ENCODE peak calls at places on chromosomes 6 and 20, in six cellular contexts. One of them, this sample, is unnamed.

GRCh38 chr6:138944412-138944811 is 43.6 kb downstream of the REPS1 start:
- DNase-seq in fibroblast of mammary gland: peak
- DNase-seq in NCI-H748 treated with DMSO at 0.1 percent for 48 hours: no peak
- DNase-seq in T-cell: no peak
- DNase-seq in tibial artery: no peak
- DNase-seq in foreskin fibroblast: peak
- DNase-seq in this sample: no peak

GRCh38 chr6:111605100-111605748 is 454 bp downstream of the TRAF3IP2 start:
- DNase-seq in fibroblast of mammary gland: peak
- DNase-seq in NCI-H748 treated with DMSO at 0.1 percent for 48 hours: no peak
- DNase-seq in T-cell: peak
- DNase-seq in tibial artery: peak
- DNase-seq in foreskin fibroblast: peak
- DNase-seq in this sample: no peak

GRCh38 chr6:148521586-148521985 is 178.9 kb downstream of the SASH1 start:
- DNase-seq in fibroblast of mammary gland: peak
- DNase-seq in NCI-H748 treated with DMSO at 0.1 percent for 48 hours: no peak
- DNase-seq in T-cell: no peak
- DNase-seq in tibial artery: no peak
- DNase-seq in foreskin fibroblast: no peak
- DNase-seq in this sample: no peak

GRCh38 chr6:112443118-112443641 is 96.0 kb downstream of the RFPL4B start:
- DNase-seq in fibroblast of mammary gland: peak
- DNase-seq in NCI-H748 treated with DMSO at 0.1 percent for 48 hours: no peak
- DNase-seq in T-cell: no peak
- DNase-seq in tibial artery: no peak
- DNase-seq in foreskin fibroblast: peak
- DNase-seq in this sample: peak

GRCh38 chr6:55974688-55975087 is 99.3 kb upstream of the BMP5 start:
- DNase-seq in fibroblast of mammary gland: no peak
- DNase-seq in NCI-H748 treated with DMSO at 0.1 percent for 48 hours: no peak
- DNase-seq in T-cell: no peak
- DNase-seq in tibial artery: no peak
- DNase-seq in foreskin fibroblast: no peak
- DNase-seq in this sample: no peak

GRCh38 chr6:35319346-35320030 is 21.9 kb downstream of the DEF6 start:
- DNase-seq in fibroblast of mammary gland: no peak
- DNase-seq in NCI-H748 treated with DMSO at 0.1 percent for 48 hours: no peak
- DNase-seq in T-cell: no peak
- DNase-seq in tibial artery: no peak
- DNase-seq in foreskin fibroblast: no peak
- DNase-seq in this sample: no peak

GRCh38 chr20:9689041-9689440 is 149.8 kb downstream of the PAK5 start:
- DNase-seq in fibroblast of mammary gland: no peak
- DNase-seq in NCI-H748 treated with DMSO at 0.1 percent for 48 hours: peak
- DNase-seq in T-cell: no peak
- DNase-seq in tibial artery: no peak
- DNase-seq in foreskin fibroblast: no peak
- DNase-seq in this sample: no peak

GRCh38 chr20:10250902-10251301 is 32.3 kb downstream of the SNAP25 start:
- DNase-seq in fibroblast of mammary gland: no peak
- DNase-seq in NCI-H748 treated with DMSO at 0.1 percent for 48 hours: peak
- DNase-seq in T-cell: no peak
- DNase-seq in tibial artery: no peak
- DNase-seq in foreskin fibroblast: no peak
- DNase-seq in this sample: no peak

GRCh38 chr6:10719386-10720228 is 3.3 kb upstream of the TMEM14C start:
- DNase-seq in fibroblast of mammary gland: peak
- DNase-seq in NCI-H748 treated with DMSO at 0.1 percent for 48 hours: peak
- DNase-seq in T-cell: peak
- DNase-seq in tibial artery: no peak
- DNase-seq in foreskin fibroblast: no peak
- DNase-seq in this sample: peak

GRCh38 chr6:87322304-87323212 is at the start of gene SMIM8:
- DNase-seq in fibroblast of mammary gland: peak
- DNase-seq in NCI-H748 treated with DMSO at 0.1 percent for 48 hours: peak
- DNase-seq in T-cell: peak
- DNase-seq in tibial artery: peak
- DNase-seq in foreskin fibroblast: peak
- DNase-seq in this sample: peak

GRCh38 chr6:138576303-138576702 is 77.0 kb upstream of the NHSL1 start:
- DNase-seq in fibroblast of mammary gland: no peak
- DNase-seq in NCI-H748 treated with DMSO at 0.1 percent for 48 hours: peak
- DNase-seq in T-cell: no peak
- DNase-seq in tibial artery: no peak
- DNase-seq in foreskin fibroblast: no peak
- DNase-seq in this sample: no peak

GRCh38 chr6:111030008-111031006 is 48.5 kb downstream of the RPF2 start:
- DNase-seq in fibroblast of mammary gland: peak
- DNase-seq in NCI-H748 treated with DMSO at 0.1 percent for 48 hours: no peak
- DNase-seq in T-cell: no peak
- DNase-seq in tibial artery: no peak
- DNase-seq in foreskin fibroblast: peak
- DNase-seq in this sample: peak

GRCh38 chr20:5652626-5653573 is 97.3 kb upstream of the SHLD1 start:
- DNase-seq in fibroblast of mammary gland: peak
- DNase-seq in NCI-H748 treated with DMSO at 0.1 percent for 48 hours: no peak
- DNase-seq in T-cell: no peak
- DNase-seq in tibial artery: peak
- DNase-seq in foreskin fibroblast: peak
- DNase-seq in this sample: no peak

GRCh38 chr6:157090736-157091135 is 232.6 kb downstream of the TMEM242 start:
- DNase-seq in fibroblast of mammary gland: no peak
- DNase-seq in NCI-H748 treated with DMSO at 0.1 percent for 48 hours: no peak
- DNase-seq in T-cell: no peak
- DNase-seq in tibial artery: no peak
- DNase-seq in foreskin fibroblast: no peak
- DNase-seq in this sample: no peak

GRCh38 chr6:34462561-34462971 is 3.3 kb upstream of the PACSIN1 start:
- DNase-seq in fibroblast of mammary gland: peak
- DNase-seq in NCI-H748 treated with DMSO at 0.1 percent for 48 hours: peak
- DNase-seq in T-cell: no peak
- DNase-seq in tibial artery: no peak
- DNase-seq in foreskin fibroblast: peak
- DNase-seq in this sample: peak

GRCh38 chr6:98272061-98272460 is 562.3 kb upstream of the POU3F2 start:
- DNase-seq in fibroblast of mammary gland: no peak
- DNase-seq in NCI-H748 treated with DMSO at 0.1 percent for 48 hours: peak
- DNase-seq in T-cell: no peak
- DNase-seq in tibial artery: no peak
- DNase-seq in foreskin fibroblast: no peak
- DNase-seq in this sample: peak

GRCh38 chr6:76708641-76709331 is 636.3 kb upstream of the IMPG1 start:
- DNase-seq in fibroblast of mammary gland: no peak
- DNase-seq in NCI-H748 treated with DMSO at 0.1 percent for 48 hours: no peak
- DNase-seq in T-cell: no peak
- DNase-seq in tibial artery: no peak
- DNase-seq in foreskin fibroblast: no peak
- DNase-seq in this sample: no peak

GRCh38 chr20:12383770-12384304 is 466.1 kb downstream of the BTBD3 start:
- DNase-seq in fibroblast of mammary gland: no peak
- DNase-seq in NCI-H748 treated with DMSO at 0.1 percent for 48 hours: no peak
- DNase-seq in T-cell: no peak
- DNase-seq in tibial artery: no peak
- DNase-seq in foreskin fibroblast: no peak
- DNase-seq in this sample: no peak

GRCh38 chr6:96991618-96992355 is 67.3 kb downstream of the KLHL32 start:
- DNase-seq in fibroblast of mammary gland: no peak
- DNase-seq in NCI-H748 treated with DMSO at 0.1 percent for 48 hours: no peak
- DNase-seq in T-cell: no peak
- DNase-seq in tibial artery: no peak
- DNase-seq in foreskin fibroblast: no peak
- DNase-seq in this sample: no peak

GRCh38 chr6:63816979-63817436 is 181.4 kb downstream of the PHF3 start:
- DNase-seq in fibroblast of mammary gland: peak
- DNase-seq in NCI-H748 treated with DMSO at 0.1 percent for 48 hours: peak
- DNase-seq in T-cell: no peak
- DNase-seq in tibial artery: no peak
- DNase-seq in foreskin fibroblast: no peak
- DNase-seq in this sample: no peak

GRCh38 chr20:22525821-22526220 is 58.6 kb downstream of the FOXA2 start:
- DNase-seq in fibroblast of mammary gland: no peak
- DNase-seq in NCI-H748 treated with DMSO at 0.1 percent for 48 hours: no peak
- DNase-seq in T-cell: no peak
- DNase-seq in tibial artery: no peak
- DNase-seq in foreskin fibroblast: no peak
- DNase-seq in this sample: no peak

GRCh38 chr6:87722831-87723726 is 21.0 kb upstream of the AKIRIN2 start:
- DNase-seq in fibroblast of mammary gland: peak
- DNase-seq in NCI-H748 treated with DMSO at 0.1 percent for 48 hours: no peak
- DNase-seq in T-cell: no peak
- DNase-seq in tibial artery: peak
- DNase-seq in foreskin fibroblast: peak
- DNase-seq in this sample: no peak

GRCh38 chr20:62374431-62375152 is 7.5 kb upstream of the LAMA5 start:
- DNase-seq in fibroblast of mammary gland: no peak
- DNase-seq in NCI-H748 treated with DMSO at 0.1 percent for 48 hours: no peak
- DNase-seq in T-cell: no peak
- DNase-seq in tibial artery: no peak
- DNase-seq in foreskin fibroblast: no peak
- DNase-seq in this sample: no peak

GRCh38 chr20:12824353-12824752 is 184.4 kb upstream of the SPTLC3 start:
- DNase-seq in fibroblast of mammary gland: no peak
- DNase-seq in NCI-H748 treated with DMSO at 0.1 percent for 48 hours: no peak
- DNase-seq in T-cell: no peak
- DNase-seq in tibial artery: no peak
- DNase-seq in foreskin fibroblast: no peak
- DNase-seq in this sample: no peak

GRCh38 chr6:41503841-41504525 is 42.2 kb upstream of the FOXP4 start:
- DNase-seq in fibroblast of mammary gland: no peak
- DNase-seq in NCI-H748 treated with DMSO at 0.1 percent for 48 hours: no peak
- DNase-seq in T-cell: no peak
- DNase-seq in tibial artery: peak
- DNase-seq in foreskin fibroblast: no peak
- DNase-seq in this sample: no peak

GRCh38 chr6:165049362-165049761 is 260.0 kb downstream of the C6orf118 start:
- DNase-seq in fibroblast of mammary gland: peak
- DNase-seq in NCI-H748 treated with DMSO at 0.1 percent for 48 hours: peak
- DNase-seq in T-cell: no peak
- DNase-seq in tibial artery: no peak
- DNase-seq in foreskin fibroblast: no peak
- DNase-seq in this sample: no peak